ENCODE peak calls at places on chromosomes 6 and 20, in nine cellular contexts. I, X, J, S, L, T, P, R and Y are unnamed samples.

GRCh38 chr20:31990958-31991705 is 19.1 kb upstream of the CCM2L start:
- DNase-seq in L (no peak), T (no peak), J (no peak), X (no peak), R (no peak), I (no peak), P (no peak), S (no peak), Y (no peak)

GRCh38 chr20:60528141-60528540 is 569.9 kb downstream of the CDH26 start:
- DNase-seq in L (no peak), R (no peak), P (no peak), T (no peak), I (no peak), X (no peak), S (no peak), J (no peak), Y (no peak)

GRCh38 chr20:45354423-45355208 is 6.4 kb upstream of the SDC4 start:
- DNase-seq in I (no peak), J (no peak), X (no peak), R (no peak), L (no peak), S (no peak), P (no peak), T (no peak), Y (peak)

GRCh38 chr6:107115695-107116327 is 496 bp upstream of the BEND3 start:
- DNase-seq in T (peak), L (no peak), X (peak), P (no peak), S (peak), I (no peak), J (no peak), R (peak), Y (peak)

GRCh38 chr20:31452575-31452974 is 12.1 kb downstream of the DEFB123 start:
- DNase-seq in X (no peak), S (no peak), I (no peak), P (no peak), J (no peak), R (no peak), T (no peak), L (no peak), Y (no peak)

GRCh38 chr20:42134265-42135098 is 516.3 kb upstream of the CHD6 start:
- DNase-seq in R (no peak), X (no peak), I (no peak), T (no peak), S (no peak), J (no peak), L (no peak), P (no peak), Y (no peak)

GRCh38 chr6:20717743-20718142 is 183.5 kb downstream of the CDKAL1 start:
- DNase-seq in L (no peak), X (no peak), R (no peak), T (no peak), I (no peak), J (no peak), S (no peak), P (no peak), Y (no peak)

GRCh38 chr20:56504373-56505005 is 20.1 kb upstream of the FAM209A start:
- DNase-seq in S (no peak), L (no peak), P (no peak), J (no peak), X (no peak), R (no peak), I (no peak), T (no peak), Y (no peak)

GRCh38 chr6:38234934-38235678 is 404.6 kb downstream of the BTBD9 start:
- DNase-seq in S (no peak), P (no peak), J (no peak), R (no peak), T (no peak), I (no peak), L (no peak), X (no peak), Y (no peak)

GRCh38 chr6:53627391-53628218 is 38.0 kb downstream of the KLHL31 start:
- DNase-seq in R (no peak), I (no peak), L (no peak), S (no peak), X (no peak), J (no peak), P (no peak), T (no peak), Y (no peak)

GRCh38 chr6:1024587-1024986 is 287.3 kb upstream of the FOXQ1 start:
- DNase-seq in R (peak), X (no peak), I (no peak), T (no peak), J (no peak), S (no peak), P (no peak), L (no peak), Y (peak)